ENCODE peak calls at places on chromosomes 2 and 18, in nine cellular contexts. C, N, M, X, W, G, O, L and J are unnamed samples.

GRCh38 chr2:26008851-26009566 is 24.9 kb upstream of the RAB10 start:
- DNase-seq in W (no peak), M (peak; percentile 91), N (peak; percentile 68), X (no peak), G (peak; percentile 92), L (no peak), O (no peak), C (no peak), J (peak; percentile 78)

GRCh38 chr2:176001281-176001902 is 675 bp downstream of the LNPK start:
- DNase-seq in G (peak; percentile 79), X (no peak), O (peak; percentile 24), N (peak; percentile 6), L (no peak), C (peak; percentile 52), M (no peak), W (peak; percentile 26), J (peak; percentile 38)

GRCh38 chr18:43780782-43781340 is 503.6 kb upstream of the SYT4 start:
- DNase-seq in G (no peak), M (no peak), N (no peak), W (no peak), C (no peak), X (no peak), L (no peak), O (no peak), J (no peak)

GRCh38 chr2:189091253-189091652 is 88.3 kb downstream of the COL5A2 start:
- DNase-seq in N (no peak), W (no peak), X (no peak), G (no peak), M (no peak), O (no peak), C (no peak), L (no peak), J (no peak)

GRCh38 chr2:139055165-139055564 is 275.0 kb upstream of the NXPH2 start:
- DNase-seq in O (no peak), X (no peak), N (no peak), G (no peak), L (no peak), C (no peak), W (no peak), M (no peak), J (no peak)

GRCh38 chr2:208135794-208136369 is 6.3 kb upstream of the CRYGC start:
- DNase-seq in C (no peak), M (no peak), N (no peak), W (no peak), X (no peak), G (no peak), L (no peak), O (no peak), J (no peak)

GRCh38 chr18:69569133-69569532 is 168.4 kb downstream of the DOK6 start:
- DNase-seq in O (no peak), N (no peak), W (no peak), L (no peak), M (no peak), C (no peak), G (no peak), X (no peak), J (no peak)

GRCh38 chr2:114937366-114937930 is 495.0 kb downstream of the DPP10 start:
- DNase-seq in W (no peak), O (no peak), M (no peak), L (no peak), C (no peak), G (no peak), N (no peak), X (no peak), J (no peak)

GRCh38 chr18:2905802-2906521 is 59.2 kb downstream of the EMILIN2 start:
- DNase-seq in X (no peak), M (peak; percentile 82), C (peak; percentile 82), W (peak; percentile 18), N (peak; percentile 41), O (no peak), G (peak; percentile 91), L (peak; percentile 89), J (peak; percentile 72)

GRCh38 chr18:44803019-44803650 is 122.4 kb downstream of the SETBP1 start:
- DNase-seq in L (no peak), O (no peak), M (peak; percentile 77), G (no peak), C (no peak), X (no peak), N (no peak), W (no peak), J (no peak)

GRCh38 chr2:227706859-227707258 is 11.0 kb downstream of the SLC19A3 start:
- DNase-seq in M (no peak), L (no peak), W (no peak), O (no peak), N (no peak), G (no peak), X (no peak), C (no peak), J (no peak)

GRCh38 chr2:205464681-205465080 is 217.6 kb upstream of the NRP2 start:
- DNase-seq in G (no peak), X (no peak), L (no peak), W (no peak), N (no peak), C (no peak), O (no peak), M (no peak), J (no peak)